ENCODE peak calls at places on chromosomes 1 and 21, in five cellular contexts. One of them, this sample, is unnamed.
A peak's percentile ranks its signal among the peaks of the same experiment; 100 is the strongest.

GRCh38 chr1:94004924-94005323 is 95.7 kb upstream of the GCLM start:
- DNase-seq in aorta: no peak
- DNase-seq in psoas muscle: no peak
- DNase-seq in heart right ventricle: no peak
- DNase-seq in effector memory CD4-positive, alpha-beta T cell: no peak
- DNase-seq in this sample: no peak

GRCh38 chr1:222697858-222698257 is 14.4 kb downstream of the AIDA start:
- DNase-seq in aorta: no peak
- DNase-seq in psoas muscle: no peak
- DNase-seq in heart right ventricle: no peak
- DNase-seq in effector memory CD4-positive, alpha-beta T cell: no peak
- DNase-seq in this sample: no peak

GRCh38 chr1:38973659-38974437 is 17.2 kb upstream of the AKIRIN1 start:
- DNase-seq in aorta: no peak
- DNase-seq in psoas muscle: no peak
- DNase-seq in heart right ventricle: peak; percentile 15
- DNase-seq in effector memory CD4-positive, alpha-beta T cell: no peak
- DNase-seq in this sample: no peak

GRCh38 chr1:26012862-26013261 is 8.7 kb upstream of the EXTL1 start:
- DNase-seq in aorta: no peak
- DNase-seq in psoas muscle: no peak
- DNase-seq in heart right ventricle: no peak
- DNase-seq in effector memory CD4-positive, alpha-beta T cell: no peak
- DNase-seq in this sample: peak; percentile 7

GRCh38 chr1:192706936-192707335 is 71.0 kb downstream of the RGS13 start:
- DNase-seq in aorta: no peak
- DNase-seq in psoas muscle: no peak
- DNase-seq in heart right ventricle: no peak
- DNase-seq in effector memory CD4-positive, alpha-beta T cell: no peak
- DNase-seq in this sample: no peak

GRCh38 chr21:42646836-42647235 is 6.6 kb upstream of the PDE9A start:
- DNase-seq in aorta: peak; percentile 68
- DNase-seq in psoas muscle: no peak
- DNase-seq in heart right ventricle: no peak
- DNase-seq in effector memory CD4-positive, alpha-beta T cell: no peak
- DNase-seq in this sample: no peak

GRCh38 chr1:221868894-221869293 is 127.0 kb upstream of the DUSP10 start:
- DNase-seq in aorta: no peak
- DNase-seq in psoas muscle: no peak
- DNase-seq in heart right ventricle: no peak
- DNase-seq in effector memory CD4-positive, alpha-beta T cell: no peak
- DNase-seq in this sample: no peak

GRCh38 chr1:34113887-34114286 is 51.1 kb downstream of the CSMD2 start:
- DNase-seq in aorta: no peak
- DNase-seq in psoas muscle: no peak
- DNase-seq in heart right ventricle: no peak
- DNase-seq in effector memory CD4-positive, alpha-beta T cell: no peak
- DNase-seq in this sample: no peak

GRCh38 chr1:42177551-42177981 is 13.0 kb upstream of the GUCA2A start:
- DNase-seq in aorta: peak; percentile 75
- DNase-seq in psoas muscle: no peak
- DNase-seq in heart right ventricle: no peak
- DNase-seq in effector memory CD4-positive, alpha-beta T cell: no peak
- DNase-seq in this sample: no peak

GRCh38 chr1:58884706-58885661 is 101.1 kb upstream of the JUN start:
- DNase-seq in aorta: no peak
- DNase-seq in psoas muscle: peak; percentile 52
- DNase-seq in heart right ventricle: no peak
- DNase-seq in effector memory CD4-positive, alpha-beta T cell: no peak
- DNase-seq in this sample: peak; percentile 20

GRCh38 chr1:46718340-46718726 is 581 bp downstream of the EFCAB14 start:
- DNase-seq in aorta: no peak
- DNase-seq in psoas muscle: no peak
- DNase-seq in heart right ventricle: no peak
- DNase-seq in effector memory CD4-positive, alpha-beta T cell: no peak
- DNase-seq in this sample: no peak

GRCh38 chr1:241639653-241640148 is 468 bp downstream of the CHML start:
- DNase-seq in aorta: peak; percentile 77
- DNase-seq in psoas muscle: peak; percentile 25
- DNase-seq in heart right ventricle: peak; percentile 19
- DNase-seq in effector memory CD4-positive, alpha-beta T cell: no peak
- DNase-seq in this sample: peak; percentile 8

GRCh38 chr1:64404202-64404601 is 65.7 kb upstream of the CACHD1 start:
- DNase-seq in aorta: no peak
- DNase-seq in psoas muscle: no peak
- DNase-seq in heart right ventricle: no peak
- DNase-seq in effector memory CD4-positive, alpha-beta T cell: no peak
- DNase-seq in this sample: no peak

GRCh38 chr1:162823231-162823630 is 32.7 kb downstream of the HSD17B7 start:
- DNase-seq in aorta: no peak
- DNase-seq in psoas muscle: no peak
- DNase-seq in heart right ventricle: no peak
- DNase-seq in effector memory CD4-positive, alpha-beta T cell: no peak
- DNase-seq in this sample: no peak

GRCh38 chr1:169550294-169550693 is 36.0 kb downstream of the F5 start:
- DNase-seq in aorta: no peak
- DNase-seq in psoas muscle: no peak
- DNase-seq in heart right ventricle: no peak
- DNase-seq in effector memory CD4-positive, alpha-beta T cell: no peak
- DNase-seq in this sample: peak; percentile 32

GRCh38 chr1:223374064-223374610 is 10.2 kb upstream of the SUSD4 start:
- DNase-seq in aorta: no peak
- DNase-seq in psoas muscle: no peak
- DNase-seq in heart right ventricle: no peak
- DNase-seq in effector memory CD4-positive, alpha-beta T cell: no peak
- DNase-seq in this sample: no peak

GRCh38 chr1:18486195-18486594 is 5.5 kb downstream of the KLHDC7A start:
- DNase-seq in aorta: no peak
- DNase-seq in psoas muscle: no peak
- DNase-seq in heart right ventricle: no peak
- DNase-seq in effector memory CD4-positive, alpha-beta T cell: no peak
- DNase-seq in this sample: no peak

GRCh38 chr1:171107257-171107940 is 16.7 kb downstream of the FMO3 start:
- DNase-seq in aorta: no peak
- DNase-seq in psoas muscle: no peak
- DNase-seq in heart right ventricle: no peak
- DNase-seq in effector memory CD4-positive, alpha-beta T cell: no peak
- DNase-seq in this sample: no peak

GRCh38 chr21:38761531-38761930 is 44.2 kb upstream of the ETS2 start:
- DNase-seq in aorta: no peak
- DNase-seq in psoas muscle: no peak
- DNase-seq in heart right ventricle: no peak
- DNase-seq in effector memory CD4-positive, alpha-beta T cell: no peak
- DNase-seq in this sample: no peak

GRCh38 chr1:109792056-109792831 is 28.5 kb upstream of the EPS8L3 start:
- DNase-seq in aorta: peak; percentile 88
- DNase-seq in psoas muscle: peak; percentile 65
- DNase-seq in heart right ventricle: peak; percentile 86
- DNase-seq in effector memory CD4-positive, alpha-beta T cell: no peak
- DNase-seq in this sample: no peak

GRCh38 chr1:62530516-62531154 is 66.7 kb upstream of the ANGPTL3 start:
- DNase-seq in aorta: peak; percentile 80
- DNase-seq in psoas muscle: no peak
- DNase-seq in heart right ventricle: peak; percentile 11
- DNase-seq in effector memory CD4-positive, alpha-beta T cell: no peak
- DNase-seq in this sample: no peak

GRCh38 chr1:3676581-3677410 is 24.5 kb downstream of the TP73 start:
- DNase-seq in aorta: no peak
- DNase-seq in psoas muscle: peak; percentile 9
- DNase-seq in heart right ventricle: no peak
- DNase-seq in effector memory CD4-positive, alpha-beta T cell: no peak
- DNase-seq in this sample: no peak

GRCh38 chr1:201072149-201072548 is 40.1 kb downstream of the CACNA1S start:
- DNase-seq in aorta: peak; percentile 4
- DNase-seq in psoas muscle: no peak
- DNase-seq in heart right ventricle: no peak
- DNase-seq in effector memory CD4-positive, alpha-beta T cell: no peak
- DNase-seq in this sample: no peak

GRCh38 chr1:175708787-175709186 is 34.6 kb downstream of the TNR start:
- DNase-seq in aorta: no peak
- DNase-seq in psoas muscle: no peak
- DNase-seq in heart right ventricle: no peak
- DNase-seq in effector memory CD4-positive, alpha-beta T cell: no peak
- DNase-seq in this sample: no peak

GRCh38 chr21:34813266-34813886 is 144.6 kb downstream of the CLIC6 start:
- DNase-seq in aorta: no peak
- DNase-seq in psoas muscle: no peak
- DNase-seq in heart right ventricle: no peak
- DNase-seq in effector memory CD4-positive, alpha-beta T cell: no peak
- DNase-seq in this sample: no peak

GRCh38 chr1:92587445-92587844 is 100.7 kb upstream of the GFI1 start:
- DNase-seq in aorta: no peak
- DNase-seq in psoas muscle: no peak
- DNase-seq in heart right ventricle: no peak
- DNase-seq in effector memory CD4-positive, alpha-beta T cell: no peak
- DNase-seq in this sample: no peak

GRCh38 chr1:207902566-207902965 is 8.4 kb downstream of the CD34 start:
- DNase-seq in aorta: no peak
- DNase-seq in psoas muscle: no peak
- DNase-seq in heart right ventricle: no peak
- DNase-seq in effector memory CD4-positive, alpha-beta T cell: no peak
- DNase-seq in this sample: no peak

GRCh38 chr1:94926915-94927404 is at the start of gene CNN3:
- DNase-seq in aorta: peak; percentile 97
- DNase-seq in psoas muscle: peak; percentile 92
- DNase-seq in heart right ventricle: peak; percentile 91
- DNase-seq in effector memory CD4-positive, alpha-beta T cell: peak; percentile 17
- DNase-seq in this sample: peak; percentile 66

GRCh38 chr1:56180806-56181205 is 398.6 kb downstream of the PLPP3 start:
- DNase-seq in aorta: no peak
- DNase-seq in psoas muscle: no peak
- DNase-seq in heart right ventricle: no peak
- DNase-seq in effector memory CD4-positive, alpha-beta T cell: no peak
- DNase-seq in this sample: no peak

GRCh38 chr1:5980314-5981008 is 11.8 kb downstream of the NPHP4 start:
- DNase-seq in aorta: peak; percentile 77
- DNase-seq in psoas muscle: peak; percentile 77
- DNase-seq in heart right ventricle: peak; percentile 65
- DNase-seq in effector memory CD4-positive, alpha-beta T cell: no peak
- DNase-seq in this sample: no peak

GRCh38 chr1:5979536-5980313 is 12.5 kb downstream of the NPHP4 start:
- DNase-seq in aorta: peak; percentile 48
- DNase-seq in psoas muscle: no peak
- DNase-seq in heart right ventricle: no peak
- DNase-seq in effector memory CD4-positive, alpha-beta T cell: no peak
- DNase-seq in this sample: no peak

GRCh38 chr1:5982868-5983267 is 9.4 kb downstream of the NPHP4 start:
- DNase-seq in aorta: no peak
- DNase-seq in psoas muscle: no peak
- DNase-seq in heart right ventricle: no peak
- DNase-seq in effector memory CD4-positive, alpha-beta T cell: no peak
- DNase-seq in this sample: no peak

GRCh38 chr1:5982276-5982675 is 9.9 kb downstream of the NPHP4 start:
- DNase-seq in aorta: no peak
- DNase-seq in psoas muscle: no peak
- DNase-seq in heart right ventricle: no peak
- DNase-seq in effector memory CD4-positive, alpha-beta T cell: no peak
- DNase-seq in this sample: no peak

GRCh38 chr1:5981009-5981380 is 11.2 kb downstream of the NPHP4 start:
- DNase-seq in aorta: no peak
- DNase-seq in psoas muscle: no peak
- DNase-seq in heart right ventricle: no peak
- DNase-seq in effector memory CD4-positive, alpha-beta T cell: no peak
- DNase-seq in this sample: no peak
- H3K4me3 ChIP-seq in aorta: no peak overlapping the region
- H3K4me3 ChIP-seq in psoas muscle: no peak overlapping the region
- H3K4me3 ChIP-seq in heart right ventricle: no peak overlapping the region
- H3K4me3 ChIP-seq in effector memory CD4-positive, alpha-beta T cell: no peak overlapping the region
- H3K4me3 ChIP-seq in this sample: no peak overlapping the region

GRCh38 chr1:87728169-87728568 is 399.5 kb downstream of the LMO4 start:
- DNase-seq in aorta: no peak
- DNase-seq in psoas muscle: no peak
- DNase-seq in heart right ventricle: no peak
- DNase-seq in effector memory CD4-positive, alpha-beta T cell: no peak
- DNase-seq in this sample: no peak
- H3K27ac ChIP-seq in aorta: no peak overlapping the region
- H3K27ac ChIP-seq in psoas muscle: no peak overlapping the region
- H3K27ac ChIP-seq in heart right ventricle: no peak overlapping the region
- H3K27ac ChIP-seq in effector memory CD4-positive, alpha-beta T cell: no peak overlapping the region
- H3K27ac ChIP-seq in this sample: no peak overlapping the region

GRCh38 chr1:44222397-44223334 is 9.4 kb downstream of the DMAP1 start:
- DNase-seq in aorta: no peak
- DNase-seq in psoas muscle: no peak
- DNase-seq in heart right ventricle: no peak
- DNase-seq in effector memory CD4-positive, alpha-beta T cell: no peak
- DNase-seq in this sample: no peak
- H3K4me3 ChIP-seq in aorta: no peak overlapping the region
- H3K4me3 ChIP-seq in psoas muscle: no peak overlapping the region
- H3K4me3 ChIP-seq in heart right ventricle: no peak overlapping the region
- H3K4me3 ChIP-seq in effector memory CD4-positive, alpha-beta T cell: no peak overlapping the region
- H3K4me3 ChIP-seq in this sample: no peak overlapping the region

DNA sequence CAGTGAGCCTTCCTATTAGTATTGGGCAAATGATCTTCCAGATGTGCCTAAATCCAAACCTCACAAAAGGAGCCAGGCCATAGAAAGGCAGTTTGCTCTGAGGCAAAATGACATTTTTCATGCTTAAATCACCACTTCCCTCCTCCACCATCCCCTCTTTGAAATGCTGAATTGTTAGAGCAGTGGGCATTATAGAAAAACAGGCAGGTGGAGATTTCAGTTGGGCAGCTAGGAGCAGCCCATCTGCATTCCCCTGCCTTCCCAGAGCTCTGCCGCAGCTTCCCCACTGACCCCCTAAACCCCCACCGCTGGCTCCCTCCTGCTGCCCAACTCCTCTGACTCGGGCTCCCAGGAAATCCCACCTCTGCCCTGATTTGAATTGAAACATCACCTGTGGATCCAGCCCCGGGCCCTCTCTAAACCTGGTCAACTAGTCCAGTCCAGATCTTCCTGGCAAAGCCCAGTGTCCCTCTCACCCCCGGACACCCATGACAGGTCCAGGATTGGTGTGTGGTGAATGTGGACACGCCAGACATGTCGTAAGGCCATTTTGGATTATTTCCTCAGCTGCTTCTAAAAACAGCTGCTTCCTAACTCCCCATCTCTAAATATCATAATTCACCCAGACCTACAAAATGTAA is 190.4 kb downstream of the SEC16B start:
- DNase-seq in aorta: no peak
- DNase-seq in psoas muscle: no peak
- DNase-seq in heart right ventricle: no peak
- DNase-seq in effector memory CD4-positive, alpha-beta T cell: no peak
- DNase-seq in this sample: no peak
- H3K27ac ChIP-seq in aorta: no peak overlapping the region
- H3K27ac ChIP-seq in psoas muscle: no peak overlapping the region
- H3K27ac ChIP-seq in heart right ventricle: no peak overlapping the region
- H3K27ac ChIP-seq in effector memory CD4-positive, alpha-beta T cell: no peak overlapping the region
- H3K27ac ChIP-seq in this sample: no peak overlapping the region

GRCh38 chr1:183002267-183002666 is 21.0 kb upstream of the LAMC1 start:
- DNase-seq in aorta: no peak
- DNase-seq in psoas muscle: no peak
- DNase-seq in heart right ventricle: no peak
- DNase-seq in effector memory CD4-positive, alpha-beta T cell: no peak
- DNase-seq in this sample: no peak
- H3K4me3 ChIP-seq in aorta: no peak overlapping the region
- H3K4me3 ChIP-seq in psoas muscle: no peak overlapping the region
- H3K4me3 ChIP-seq in heart right ventricle: no peak overlapping the region
- H3K4me3 ChIP-seq in effector memory CD4-positive, alpha-beta T cell: no peak overlapping the region
- H3K4me3 ChIP-seq in this sample: no peak overlapping the region

GRCh38 chr21:31366825-31367224 is 22.8 kb upstream of the TIAM1 start:
- DNase-seq in aorta: no peak
- DNase-seq in psoas muscle: no peak
- DNase-seq in heart right ventricle: no peak
- DNase-seq in effector memory CD4-positive, alpha-beta T cell: no peak
- DNase-seq in this sample: no peak
- H3K27ac ChIP-seq in aorta: no peak overlapping the region
- H3K27ac ChIP-seq in psoas muscle: no peak overlapping the region
- H3K27ac ChIP-seq in heart right ventricle: no peak overlapping the region
- H3K27ac ChIP-seq in effector memory CD4-positive, alpha-beta T cell: no peak overlapping the region
- H3K27ac ChIP-seq in this sample: no peak overlapping the region

GRCh38 chr1:212928323-212929281 is 21.7 kb upstream of the VASH2 start:
- DNase-seq in aorta: no peak
- DNase-seq in psoas muscle: no peak
- DNase-seq in heart right ventricle: no peak
- DNase-seq in effector memory CD4-positive, alpha-beta T cell: no peak
- DNase-seq in this sample: no peak
- H3K4me3 ChIP-seq in aorta: no peak overlapping the region
- H3K4me3 ChIP-seq in psoas muscle: no peak overlapping the region
- H3K4me3 ChIP-seq in heart right ventricle: no peak overlapping the region
- H3K4me3 ChIP-seq in effector memory CD4-positive, alpha-beta T cell: no peak overlapping the region
- H3K4me3 ChIP-seq in this sample: no peak overlapping the region

This sample was measured in CD8-positive, alpha-beta memory T cell.